ENCODE peak calls at places on chromosomes 5 and 9, in six cellular contexts. G is activated CD4-positive, alpha-beta T cell treated with anti-CD3 and anti-CD28 coated beads, Interleukin-2, amount 50 U/mL, for 1 hour; V is heart right ventricle; O is progenitor cell of endocrine pancreas; U is GM03348; F is activated effector memory CD4-positive, alpha-beta T cell treated with Interleukin-2 at 50 U/mL for 16 hours. N is an unnamed sample.

GRCh38 chr5:159838551-159839222 is 77.6 kb upstream of the ADRA1B start:
- DNase-seq in G (no peak), V (no peak), O (no peak), U (no peak), F (no peak), N (no peak)

GRCh38 chr9:16248816-16249215 is 621.7 kb downstream of the BNC2 start:
- DNase-seq in G (no peak), V (no peak), O (no peak), U (no peak), F (no peak), N (no peak)

GRCh38 chr5:168802337-168802736 is 223.2 kb upstream of the PANK3 start:
- DNase-seq in G (no peak), V (no peak), O (no peak), U (no peak), F (no peak), N (no peak)

GRCh38 chr9:135951889-135952663 is 9.1 kb downstream of the UBAC1 start:
- DNase-seq in G (no peak), V (no peak), O (no peak), U (no peak), F (no peak), N (no peak)

GRCh38 chr5:172807766-172808311 is 26.2 kb upstream of the ERGIC1 start:
- DNase-seq in G (no peak), V (no peak), O (no peak), U (no peak), F (no peak), N (no peak)

GRCh38 chr9:123456011-123456410 is 100.0 kb downstream of the CRB2 start:
- DNase-seq in G (no peak), V (no peak), O (no peak), U (no peak), F (no peak), N (no peak)

GRCh38 chr5:179967489-179967888 is 59.8 kb upstream of the TBC1D9B start:
- DNase-seq in G (no peak), V (no peak), O (no peak), U (no peak), F (no peak), N (no peak)

GRCh38 chr5:60903356-60903755 is 41.5 kb downstream of the ERCC8 start:
- DNase-seq in G (no peak), V (no peak), O (no peak), U (no peak), F (no peak), N (no peak)

GRCh38 chr5:52674815-52675545 is 112.7 kb upstream of the ITGA1 start:
- DNase-seq in G (no peak), V (no peak), O (no peak), U (peak), F (no peak), N (no peak)

GRCh38 chr5:149185067-149185466 is 43.8 kb downstream of the ABLIM3 start:
- DNase-seq in G (no peak), V (no peak), O (no peak), U (no peak), F (no peak), N (no peak)

GRCh38 chr9:34989946-34990635 is 546 bp downstream of the DNAJB5 start:
- DNase-seq in G (peak), V (peak), O (peak), U (peak), F (no peak), N (no peak)

GRCh38 chr9:70614786-70615565 is 200.5 kb upstream of the KLF9 start:
- DNase-seq in G (no peak), V (peak), O (no peak), U (no peak), F (no peak), N (no peak)

GRCh38 chr5:34555699-34556513 is 100.2 kb upstream of the RAI14 start:
- DNase-seq in G (no peak), V (no peak), O (no peak), U (no peak), F (no peak), N (no peak)

GRCh38 chr9:84779892-84780291 is 110.4 kb downstream of the NTRK2 start:
- DNase-seq in G (no peak), V (no peak), O (no peak), U (no peak), F (no peak), N (no peak)

GRCh38 chr9:33186457-33187168 is 19.5 kb upstream of the B4GALT1 start:
- DNase-seq in G (no peak), V (no peak), O (no peak), U (no peak), F (no peak), N (no peak)

GRCh38 chr9:114116061-114116747 is 17.1 kb upstream of the KIF12 start:
- DNase-seq in G (no peak), V (peak), O (no peak), U (no peak), F (no peak), N (no peak)

GRCh38 chr9:113638916-113639315 is 175.4 kb downstream of the RGS3 start:
- DNase-seq in G (no peak), V (no peak), O (no peak), U (no peak), F (no peak), N (no peak)

GRCh38 chr9:111197251-111197650 is 132.8 kb downstream of the OR2K2 start:
- DNase-seq in G (no peak), V (no peak), O (no peak), U (no peak), F (no peak), N (no peak)

GRCh38 chr5:79829260-79829659 is 139.6 kb downstream of the CMYA5 start:
- DNase-seq in G (no peak), V (no peak), O (no peak), U (no peak), F (no peak), N (no peak)

GRCh38 chr5:1879292-1880263 is 3.1 kb downstream of the IRX4 start:
- DNase-seq in G (no peak), V (no peak), O (no peak), U (no peak), F (no peak), N (no peak)

GRCh38 chr5:69502375-69503143 is 10.0 kb downstream of the OCLN start:
- DNase-seq in G (no peak), V (no peak), O (no peak), U (peak), F (no peak), N (no peak)

N was measured in C1 segment of cervical spinal cord.